ENCODE peak calls at places on chromosomes 3 and 15, in five cellular contexts. D, T, W, O and B are unnamed samples.

GRCh38 chr15:63860161-63860954 is 26.6 kb upstream of the HERC1 start:
- DNase-seq in D (no peak), T (peak; percentile 80), W (no peak), O (no peak), B (no peak)

GRCh38 chr3:128922804-128923459 is 43.5 kb downstream of the ACAD9 start:
- DNase-seq in D (no peak), T (peak; percentile 62), W (no peak), O (no peak), B (no peak)

GRCh38 chr15:73930371-73930770 is 4.1 kb downstream of the LOXL1 start:
- DNase-seq in D (peak; percentile 60), T (no peak), W (no peak), O (peak; percentile 94), B (no peak)

GRCh38 chr3:89622063-89622700 is 514.8 kb downstream of the EPHA3 start:
- DNase-seq in D (no peak), T (no peak), W (no peak), O (no peak), B (no peak)

GRCh38 chr15:101038327-101039003 is 119.3 kb downstream of the LRRK1 start:
- DNase-seq in D (no peak), T (no peak), W (no peak), O (no peak), B (no peak)

GRCh38 chr3:27630892-27631291 is 91.2 kb downstream of the EOMES start:
- DNase-seq in D (no peak), T (no peak), W (peak; percentile 15), O (no peak), B (no peak)

GRCh38 chr3:64240959-64241358 is 15.7 kb upstream of the PRICKLE2 start:
- DNase-seq in D (no peak), T (no peak), W (no peak), O (no peak), B (no peak)

GRCh38 chr3:181622365-181622764 is 89.4 kb upstream of the SOX2 start:
- DNase-seq in D (no peak), T (no peak), W (no peak), O (no peak), B (peak; percentile 52)

GRCh38 chr15:62165793-62166380 is 802 bp upstream of the C2CD4B start:
- DNase-seq in D (no peak), T (no peak), W (no peak), O (no peak), B (no peak)

GRCh38 chr3:39781025-39781424 is 28.4 kb upstream of the MYRIP start:
- DNase-seq in D (no peak), T (no peak), W (no peak), O (no peak), B (no peak)

GRCh38 chr15:72796515-72797337 is 13.2 kb upstream of the ADPGK start:
- DNase-seq in D (peak; percentile 58), T (no peak), W (no peak), O (peak; percentile 89), B (peak; percentile 72)

DNA sequence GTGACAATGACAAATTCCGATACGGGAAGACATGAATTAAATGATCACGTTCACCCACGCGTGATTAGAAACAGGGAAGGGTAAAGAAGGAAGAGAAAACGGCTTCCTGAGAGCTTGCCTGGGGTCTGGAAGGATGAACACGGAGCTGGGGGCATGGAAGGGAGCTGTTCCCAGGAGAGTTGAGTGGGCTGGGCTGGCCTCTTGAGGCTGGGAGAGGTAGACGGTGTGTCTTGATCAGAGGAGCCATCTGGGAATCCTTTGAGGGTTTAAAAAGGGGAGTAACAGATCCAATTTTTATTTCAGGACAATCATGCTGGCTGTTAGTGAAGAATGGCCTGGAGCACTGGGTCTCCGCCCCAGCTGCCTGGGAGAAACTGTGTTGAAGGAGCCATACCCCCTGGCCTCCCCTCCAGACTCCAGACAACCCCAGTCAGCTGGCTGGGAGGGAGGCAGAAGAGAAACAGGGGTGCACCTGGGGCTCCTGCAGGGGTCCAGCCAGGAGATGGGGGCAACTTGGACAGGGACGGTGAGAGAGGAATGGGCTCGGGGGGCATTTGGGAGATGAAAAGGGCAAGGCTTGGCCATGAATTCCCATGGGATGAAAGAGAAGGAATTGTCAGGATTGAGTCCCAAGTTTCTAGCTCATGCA is 53.6 kb upstream of the CGNL1 start:
- DNase-seq in D (no peak), T (no peak), W (no peak), O (no peak), B (no peak)
- H3K4me1 ChIP-seq in D (peaks cover 1% of the 10 kb centered on the region), T (no peaks in the 10 kb centered on the region), W (peaks cover 6% of the 10 kb centered on the region), O (no peaks in the 10 kb centered on the region), B (peaks cover 32% of the 10 kb centered on the region)

GRCh38 chr3:185176756-185177359 is 24.0 kb upstream of the C3orf70 start:
- DNase-seq in D (peak; percentile 39), T (no peak), W (no peak), O (no peak), B (no peak)
- H3K4me3 ChIP-seq in D (no peak overlapping the region), T (no peak overlapping the region), W (no peak overlapping the region), O (no peak overlapping the region), B (no peak overlapping the region)

DNA sequence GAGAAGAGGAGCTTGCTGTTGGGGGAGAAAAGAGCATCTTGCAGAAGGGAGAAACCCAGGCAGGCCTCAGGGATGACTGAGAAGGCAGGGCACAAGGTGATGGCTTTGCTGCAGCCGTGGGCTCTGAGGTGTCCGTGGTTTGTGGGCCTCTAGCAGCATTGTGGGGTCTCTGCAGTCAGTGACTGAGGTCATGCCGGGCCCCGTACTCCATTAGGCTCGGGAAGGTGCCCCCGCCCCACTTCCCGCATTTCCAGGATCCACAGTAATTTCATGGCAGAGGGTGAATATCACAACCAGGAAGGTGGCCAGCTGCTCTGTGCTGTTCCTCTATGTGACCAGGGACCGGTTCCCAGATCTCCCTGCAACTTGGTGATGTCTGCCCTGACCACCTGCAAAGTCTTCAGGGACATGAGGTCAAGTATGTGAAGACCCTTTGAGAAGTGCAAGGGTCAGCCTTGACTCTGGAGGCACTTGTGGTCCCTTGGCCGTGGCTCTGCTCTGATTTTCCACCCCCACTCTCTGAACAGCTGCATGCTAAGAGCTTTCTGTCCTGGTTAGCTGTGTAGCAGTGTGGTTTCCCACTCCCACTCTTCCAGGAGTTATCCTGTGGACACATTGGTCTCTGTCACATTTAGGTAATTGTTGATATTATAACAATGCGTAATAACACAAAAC is 3.6 kb downstream of the KLF13 start:
- DNase-seq in D (no peak), T (no peak), W (no peak), O (no peak), B (no peak)
- H3K4me1 ChIP-seq in D (peaks cover 24% of the 10 kb centered on the region), T (peaks cover 64% of the 10 kb centered on the region), W (peaks cover 26% of the 10 kb centered on the region), O (no peaks in the 10 kb centered on the region), B (peaks cover 33% of the 10 kb centered on the region)

DNA sequence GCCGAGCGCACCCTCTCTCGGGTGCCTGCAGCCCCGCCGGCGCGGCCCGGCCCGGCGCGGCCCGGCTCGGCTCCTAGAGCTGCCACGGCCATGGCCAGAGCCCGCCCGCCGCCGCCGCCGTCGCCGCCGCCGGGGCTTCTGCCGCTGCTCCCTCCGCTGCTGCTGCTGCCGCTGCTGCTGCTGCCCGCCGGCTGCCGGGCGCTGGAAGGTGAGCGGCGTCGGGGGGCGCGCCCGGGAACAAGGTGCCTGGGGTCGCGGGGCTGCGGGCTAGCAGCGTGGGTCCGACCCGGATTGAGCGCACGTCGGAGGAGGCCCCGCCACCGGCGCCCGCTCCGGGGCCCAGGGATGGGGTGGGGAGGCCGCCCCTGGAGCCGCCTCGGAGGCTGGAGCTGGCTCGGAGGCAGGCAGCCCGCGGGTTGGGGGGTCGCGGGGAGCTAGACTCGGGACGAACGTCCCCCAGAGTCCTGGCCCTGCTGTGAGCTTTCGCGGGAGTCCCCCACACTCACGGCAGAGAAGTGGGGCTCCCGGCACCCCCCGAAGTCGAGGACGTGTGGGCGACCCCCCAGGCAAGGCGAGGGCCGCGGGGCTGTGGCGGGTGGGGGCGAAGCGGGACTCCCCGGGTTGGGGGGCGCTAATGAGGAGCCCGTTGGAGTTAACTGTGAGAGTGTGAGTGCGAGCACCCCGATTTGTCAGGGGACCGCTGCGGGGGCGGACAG is 719 bp downstream of the EPHB3 start:
- DNase-seq in D (peak; percentile 65), T (no peak), W (no peak), O (no peak), B (no peak)
- H3K4me3 ChIP-seq in D (peak overlapping the region; percentile 84), T (no peak overlapping the region), W (peak overlapping the region; percentile 72), O (peak overlapping the region; percentile 63), B (peak overlapping the region; percentile 50)

GRCh38 chr15:75673426-75674247 is 25.9 kb downstream of the SNX33 start:
- DNase-seq in D (peak; percentile 86), T (no peak), W (no peak), O (peak; percentile 96), B (no peak)
- H3K4me1 ChIP-seq in D (peaks cover 17% of the 10 kb centered on the region), T (no peaks in the 10 kb centered on the region), W (peaks cover 39% of the 10 kb centered on the region), O (no peaks in the 10 kb centered on the region), B (peaks cover 30% of the 10 kb centered on the region)